ENCODE peak calls at places on chromosomes 13 and 19, in seven cellular contexts. O, U, T, S, B, V and P are unnamed samples.

GRCh38 chr13:99385940-99386339 is 78.7 kb upstream of the GPR183 start:
- DNase-seq in O (no peak), U (no peak), T (no peak), S (no peak), B (no peak), V (no peak), P (no peak)

GRCh38 chr19:55635856-55636440 is 4.9 kb upstream of the ZNF580 start:
- DNase-seq in O (no peak), U (no peak), T (no peak), S (no peak), B (no peak), V (no peak), P (no peak)

GRCh38 chr13:51849145-51850101 is 4.4 kb upstream of the TMEM272 start:
- DNase-seq in O (peak; percentile 26), U (peak; percentile 4), T (peak; percentile 30), S (peak; percentile 48), B (no peak), V (peak; percentile 62), P (no peak)

GRCh38 chr13:53028637-53029121 is at the start of gene OLFM4:
- DNase-seq in O (peak; percentile 48), U (no peak), T (no peak), S (no peak), B (peak; percentile 31), V (no peak), P (no peak)

GRCh38 chr13:20190481-20191310 is 2.0 kb downstream of the GJB2 start:
- DNase-seq in O (no peak), U (peak; percentile 70), T (no peak), S (no peak), B (no peak), V (peak; percentile 15), P (peak; percentile 75)

GRCh38 chr19:1206063-1206732 is 620 bp downstream of the STK11 start:
- DNase-seq in O (no peak), U (no peak), T (no peak), S (no peak), B (no peak), V (no peak), P (no peak)

GRCh38 chr19:7550987-7551761 is 15.7 kb downstream of the PNPLA6 start:
- DNase-seq in O (peak; percentile 83), U (peak; percentile 59), T (peak; percentile 81), S (peak; percentile 70), B (peak; percentile 94), V (peak; percentile 85), P (no peak)

GRCh38 chr19:8262431-8262830 is 45.7 kb downstream of the CD320 start:
- DNase-seq in O (no peak), U (no peak), T (no peak), S (peak; percentile 0), B (peak; percentile 10), V (no peak), P (no peak)

GRCh38 chr13:105107781-105108180 is 1427.7 kb downstream of the EFNB2 start:
- DNase-seq in O (no peak), U (no peak), T (no peak), S (no peak), B (no peak), V (no peak), P (no peak)

GRCh38 chr19:12034196-12034595 is 1.3 kb downstream of the ZNF433 start:
- DNase-seq in O (no peak), U (no peak), T (no peak), S (no peak), B (peak; percentile 52), V (no peak), P (no peak)

DNA sequence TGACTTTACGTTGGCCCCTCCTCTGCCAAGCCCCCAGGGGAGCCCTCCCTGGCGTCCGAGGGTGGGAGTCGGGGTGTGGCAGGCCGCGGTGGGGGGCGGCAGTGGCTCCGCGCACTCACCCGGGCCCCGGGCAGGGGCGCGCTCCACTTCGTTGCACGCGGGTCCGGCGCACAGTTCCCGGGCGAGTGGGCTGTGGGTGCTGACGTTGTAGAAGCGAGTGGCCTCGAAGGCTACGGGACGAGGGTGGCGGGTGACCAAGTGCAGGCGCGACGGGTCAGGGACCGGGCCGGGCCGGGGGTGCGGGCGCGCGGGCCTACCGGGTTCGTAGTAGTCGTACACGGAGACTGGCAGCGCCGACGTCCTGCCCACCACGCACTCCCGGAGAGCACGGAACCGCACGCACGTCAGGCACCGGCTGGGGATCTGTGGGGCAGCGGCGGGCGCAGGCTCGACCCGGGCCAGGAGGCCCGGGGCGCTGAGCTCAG is 8.8 kb downstream of the F2RL3 start:
- DNase-seq in O (no peak), U (no peak), T (no peak), S (no peak), B (no peak), V (peak; percentile 14), P (peak; percentile 36)
- H3K4me3 ChIP-seq in O (peak overlapping the region; percentile 48), U (peak overlapping the region; percentile 48), T (peak overlapping the region; percentile 22), S (no peak overlapping the region), B (peak overlapping the region; percentile 35), V (peak overlapping the region; percentile 63), P (peak overlapping the region; percentile 65)

GRCh38 chr13:74575729-74576125 is 441.5 kb upstream of the KLF12 start:
- DNase-seq in O (peak; percentile 34), U (peak; percentile 70), T (peak; percentile 42), S (peak; percentile 41), B (peak; percentile 17), V (peak; percentile 43), P (peak; percentile 46)
- H3K4me3 ChIP-seq in O (no peak overlapping the region), U (peak overlapping the region; percentile 38), T (no peak overlapping the region), S (peak overlapping the region; percentile 18), B (no peak overlapping the region), V (peak overlapping the region; percentile 61), P (peak overlapping the region; percentile 59)

GRCh38 chr13:97369269-97369893 is 64.6 kb upstream of the RAP2A start:
- DNase-seq in O (no peak), U (no peak), T (no peak), S (no peak), B (no peak), V (peak; percentile 48), P (no peak)
- H3K4me3 ChIP-seq in O (peak overlapping the region; percentile 2), U (peak overlapping the region; percentile 17), T (no peak overlapping the region), S (no peak overlapping the region), B (no peak overlapping the region), V (peak overlapping the region; percentile 39), P (peak overlapping the region; percentile 60)

GRCh38 chr19:35139618-35139943 is 957 bp downstream of the FXYD1 start:
- DNase-seq in O (no peak), U (no peak), T (no peak), S (no peak), B (no peak), V (no peak), P (no peak)
- H3K4me3 ChIP-seq in O (peak overlapping the region; percentile 15), U (no peak overlapping the region), T (no peak overlapping the region), S (no peak overlapping the region), B (no peak overlapping the region), V (no peak overlapping the region), P (no peak overlapping the region)

GRCh38 chr13:101452519-101453485 is at the start of gene ITGBL1:
- DNase-seq in O (no peak), U (peak; percentile 52), T (no peak), S (no peak), B (no peak), V (peak; percentile 64), P (peak; percentile 81)
- H3K4me3 ChIP-seq in O (peak within 1 kb of the TSS; percentile 30), U (peak within 1 kb of the TSS; percentile 43), T (no peak within 1 kb of the TSS), S (no peak within 1 kb of the TSS), B (peak within 1 kb of the TSS; percentile 34), V (peak within 1 kb of the TSS; percentile 67), P (peak within 1 kb of the TSS; percentile 94)